ENCODE peak calls at places on chromosomes 16 and 17, in four cellular contexts. One of them, this sample, is unnamed.

GRCh38 chr17:36937961-36938565 is 788 bp downstream of the LHX1 start:
- DNase-seq in heart right ventricle: no peak
- DNase-seq in A172: no peak
- DNase-seq in HuH-7.5: peak
- DNase-seq in this sample: no peak

GRCh38 chr16:50814043-50814442 is 72.2 kb downstream of the CYLD start:
- DNase-seq in HuH-7.5: no peak
- DNase-seq in heart right ventricle: no peak
- DNase-seq in A172: no peak
- DNase-seq in this sample: no peak

GRCh38 chr17:72304859-72305258 is 184.0 kb downstream of the SOX9 start:
- DNase-seq in HuH-7.5: no peak
- DNase-seq in heart right ventricle: no peak
- DNase-seq in A172: no peak
- DNase-seq in this sample: no peak

GRCh38 chr16:4550587-4550986 is 5.6 kb upstream of the C16orf96 start:
- DNase-seq in heart right ventricle: no peak
- DNase-seq in A172: no peak
- DNase-seq in HuH-7.5: no peak
- DNase-seq in this sample: no peak

GRCh38 chr17:61402073-61402541 is 2.5 kb downstream of the TBX2 start:
- DNase-seq in A172: no peak
- DNase-seq in heart right ventricle: no peak
- DNase-seq in HuH-7.5: no peak
- DNase-seq in this sample: no peak

GRCh38 chr17:42472709-42473521 is 14.2 kb downstream of the ATP6V0A1 start:
- DNase-seq in heart right ventricle: no peak
- DNase-seq in A172: peak
- DNase-seq in HuH-7.5: no peak
- DNase-seq in this sample: no peak

GRCh38 chr17:36188891-36189306 is 7.7 kb downstream of the CCL3L1 start:
- DNase-seq in A172: no peak
- DNase-seq in HuH-7.5: no peak
- DNase-seq in heart right ventricle: peak
- DNase-seq in this sample: no peak

GRCh38 chr17:49038138-49038537 is 41.0 kb downstream of the IGF2BP1 start:
- DNase-seq in HuH-7.5: no peak
- DNase-seq in A172: no peak
- DNase-seq in heart right ventricle: no peak
- DNase-seq in this sample: no peak

GRCh38 chr16:3951861-3952332 is 71.4 kb upstream of the CREBBP start:
- DNase-seq in HuH-7.5: no peak
- DNase-seq in A172: no peak
- DNase-seq in heart right ventricle: no peak
- DNase-seq in this sample: no peak

GRCh38 chr17:50571681-50572080 is 11.2 kb downstream of the CACNA1G start:
- DNase-seq in A172: no peak
- DNase-seq in HuH-7.5: no peak
- DNase-seq in heart right ventricle: no peak
- DNase-seq in this sample: no peak

GRCh38 chr16:13923703-13924298 is 3.8 kb downstream of the ERCC4 start:
- DNase-seq in A172: peak
- DNase-seq in HuH-7.5: no peak
- DNase-seq in heart right ventricle: no peak
- DNase-seq in this sample: no peak

GRCh38 chr16:88810166-88810867 is 1.4 kb downstream of the APRT start:
- DNase-seq in A172: peak
- DNase-seq in heart right ventricle: no peak
- DNase-seq in HuH-7.5: no peak
- DNase-seq in this sample: peak

GRCh38 chr16:11198817-11199216 is 57.2 kb downstream of the SOCS1 start:
- DNase-seq in heart right ventricle: no peak
- DNase-seq in HuH-7.5: peak
- DNase-seq in A172: peak
- DNase-seq in this sample: no peak

GRCh38 chr17:7714721-7715594 is 2.6 kb upstream of the DNAH2 start:
- DNase-seq in A172: no peak
- DNase-seq in heart right ventricle: no peak
- DNase-seq in HuH-7.5: no peak
- DNase-seq in this sample: no peak

GRCh38 chr17:59427425-59427921 is 96.0 kb downstream of the YPEL2 start:
- DNase-seq in HuH-7.5: no peak
- DNase-seq in A172: peak
- DNase-seq in heart right ventricle: peak
- DNase-seq in this sample: no peak

GRCh38 chr16:8908779-8909468 is 26.8 kb downstream of the LITAFD start:
- DNase-seq in heart right ventricle: no peak
- DNase-seq in HuH-7.5: no peak
- DNase-seq in A172: peak
- DNase-seq in this sample: no peak

GRCh38 chr17:80292557-80292956 is 31.9 kb downstream of the RNF213 start:
- DNase-seq in HuH-7.5: no peak
- DNase-seq in A172: no peak
- DNase-seq in heart right ventricle: no peak
- DNase-seq in this sample: no peak

GRCh38 chr17:27959382-27959709 is 66.2 kb upstream of the LYRM9 start:
- DNase-seq in A172: no peak
- DNase-seq in HuH-7.5: no peak
- DNase-seq in heart right ventricle: no peak
- DNase-seq in this sample: no peak

This sample was measured in 8988T.